ENCODE peak calls at places on chromosome 10, in nine cellular contexts. J is brain microvascular endothelial cell; N is CD4-positive, alpha-beta memory T cell; T is left ventricle myocardium inferior; D is neural progenitor cell; H is hepatocyte; B is spleen; I is AG04450; M is stomach. X is an unnamed sample. For H3K27me3, the result is how much of the 10 kb centered on the place peaks cover.

GRCh38 chr10:74306227-74306982 is 155.4 kb downstream of the ADK start:
- DNase-seq in J (peak), N (no peak), T (no peak), D (peak), H (no peak), B (no peak), I (no peak), M (no peak), X (no peak)

GRCh38 chr10:26544932-26545331 is 106.8 kb downstream of the APBB1IP start:
- DNase-seq in J (no peak), N (no peak), T (no peak), D (no peak), H (no peak), B (no peak), I (no peak), M (no peak), X (no peak)

GRCh38 chr10:6201511-6201975 is 1.2 kb upstream of the PFKFB3 start:
- DNase-seq in J (no peak), N (peak), T (peak), D (peak), H (peak), B (peak), I (no peak), M (peak), X (peak)

GRCh38 chr10:10865303-10865702 is 152.4 kb upstream of the CELF2 start:
- DNase-seq in J (no peak), N (no peak), T (no peak), D (no peak), H (no peak), B (no peak), I (no peak), M (no peak), X (no peak)

GRCh38 chr10:78714225-78714624 is 354.5 kb upstream of the ZMIZ1 start:
- DNase-seq in J (no peak), N (no peak), T (no peak), D (no peak), H (no peak), B (no peak), I (no peak), M (no peak), X (no peak)

GRCh38 chr10:132618158-132618924 is 80.8 kb downstream of the INPP5A start:
- DNase-seq in J (no peak), N (no peak), T (no peak), D (no peak), H (no peak), B (no peak), I (no peak), M (no peak), X (no peak)

GRCh38 chr10:58173391-58173790 is 94.3 kb downstream of the IPMK start:
- DNase-seq in J (no peak), N (no peak), T (no peak), D (no peak), H (no peak), B (no peak), I (no peak), M (no peak), X (no peak)

GRCh38 chr10:103602852-103603155 is 109.3 kb downstream of the NEURL1 start:
- DNase-seq in J (no peak), N (no peak), T (no peak), D (no peak), H (no peak), B (no peak), I (no peak), M (no peak), X (no peak)

GRCh38 chr10:3090914-3091313 is 23.6 kb downstream of the PFKP start:
- DNase-seq in J (no peak), N (no peak), T (peak), D (peak), H (peak), B (no peak), I (no peak), M (peak), X (peak)

GRCh38 chr10:132636358-132636757 is 98.8 kb downstream of the INPP5A start:
- DNase-seq in J (no peak), N (no peak), T (peak), D (no peak), H (no peak), B (peak), I (no peak), M (no peak), X (peak)

GRCh38 chr10:62803993-62804383 is 532 bp upstream of the ADO start:
- DNase-seq in J (no peak), N (no peak), T (no peak), D (no peak), H (no peak), B (no peak), I (peak), M (no peak), X (no peak)

GRCh38 chr10:98272690-98273453 is 4.9 kb upstream of the LOXL4 start:
- DNase-seq in J (no peak), N (no peak), T (no peak), D (no peak), H (no peak), B (no peak), I (no peak), M (no peak), X (no peak)

GRCh38 chr10:118304521-118304920 is 37.6 kb downstream of the FAM204A start:
- DNase-seq in J (no peak), N (no peak), T (no peak), D (no peak), H (no peak), B (no peak), I (no peak), M (no peak), X (no peak)

GRCh38 chr10:30359373-30360206 is 10.5 kb upstream of the MTPAP start:
- DNase-seq in J (peak), N (peak), T (peak), D (peak), H (peak), B (peak), I (no peak), M (peak), X (no peak)

GRCh38 chr10:99084161-99084560 is 151.5 kb downstream of the HPSE2 start:
- DNase-seq in J (no peak), N (no peak), T (no peak), D (no peak), H (no peak), B (no peak), I (no peak), M (no peak), X (no peak)

GRCh38 chr10:69343905-69344304 is 65.6 kb downstream of the HK1 start:
- DNase-seq in J (no peak), N (no peak), T (no peak), D (no peak), H (no peak), B (no peak), I (no peak), M (no peak), X (no peak)

GRCh38 chr10:79413196-79413595 is 32.2 kb downstream of the ZCCHC24 start:
- DNase-seq in J (peak), N (no peak), T (peak), D (no peak), H (no peak), B (peak), I (no peak), M (no peak), X (peak)

GRCh38 chr10:75043256-75044121 is 68.0 kb upstream of the SAMD8 start:
- DNase-seq in J (no peak), N (peak), T (no peak), D (peak), H (no peak), B (peak), I (no peak), M (no peak), X (no peak)

GRCh38 chr10:133224861-133225366 is 5.1 kb upstream of the UTF1 start:
- DNase-seq in J (no peak), N (no peak), T (no peak), D (no peak), H (no peak), B (no peak), I (no peak), M (no peak), X (peak)

GRCh38 chr10:131677671-131678070 is 223.1 kb upstream of the PPP2R2D start:
- DNase-seq in J (no peak), N (no peak), T (no peak), D (peak), H (peak), B (peak), I (no peak), M (no peak), X (no peak)

GRCh38 chr10:21181451-21181850 is 284.3 kb upstream of the NEBL start:
- DNase-seq in J (no peak), N (no peak), T (no peak), D (no peak), H (no peak), B (no peak), I (no peak), M (no peak), X (no peak)

GRCh38 chr10:49300140-49300974 is 1.4 kb downstream of the C10orf71 start:
- DNase-seq in J (no peak), N (no peak), T (peak), D (no peak), H (peak), B (no peak), I (no peak), M (no peak), X (no peak)

GRCh38 chr10:5629789-5630436 is 36.5 kb downstream of the ASB13 start:
- DNase-seq in J (peak), N (peak), T (peak), D (peak), H (peak), B (peak), I (peak), M (peak), X (peak)

GRCh38 chr10:94424714-94425337 is 22.5 kb downstream of the TBC1D12 start:
- DNase-seq in J (no peak), N (no peak), T (no peak), D (no peak), H (no peak), B (no peak), I (no peak), M (no peak), X (no peak)

GRCh38 chr10:128158024-128158795 is 32.0 kb upstream of the MKI67 start:
- DNase-seq in J (no peak), N (no peak), T (no peak), D (no peak), H (peak), B (no peak), I (no peak), M (no peak), X (no peak)

DNA sequence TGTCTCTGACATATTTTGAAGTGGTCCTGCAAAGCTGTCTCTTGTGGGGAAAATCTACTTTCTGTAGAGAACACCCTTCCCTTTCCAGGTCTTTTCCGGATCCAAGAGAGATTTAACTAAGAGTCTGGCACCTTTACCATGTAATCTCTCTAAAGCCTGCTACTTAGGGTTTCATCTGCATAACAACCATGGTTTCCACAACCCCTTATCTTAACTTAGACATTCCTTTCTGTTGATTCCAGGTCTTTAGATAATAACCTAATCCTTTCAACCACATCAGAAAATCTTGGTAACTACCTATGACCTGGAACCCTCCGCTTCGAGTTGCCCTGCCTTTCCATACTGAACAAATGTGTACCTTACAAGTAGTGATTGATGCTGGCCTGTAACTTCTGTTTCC is 243.6 kb upstream of the PTER start:
- DNase-seq in J (no peak), N (no peak), T (no peak), D (no peak), H (no peak), B (no peak), I (no peak), M (no peak), X (no peak)
- H3K27me3 ChIP-seq in J (under half), N (under half), T (under half), D (under half), H (under half), B (under half), I (under half), M (under half), X (under half)

GRCh38 chr10:31760674-31761081 is 168.0 kb downstream of the ARHGAP12 start:
- DNase-seq in J (no peak), N (no peak), T (no peak), D (no peak), H (peak), B (no peak), I (no peak), M (no peak), X (no peak)

GRCh38 chr10:31762306-31762705 is 166.3 kb downstream of the ARHGAP12 start:
- DNase-seq in J (no peak), N (no peak), T (no peak), D (no peak), H (no peak), B (no peak), I (no peak), M (no peak), X (no peak)

GRCh38 chr10:31759124-31759798 is 169.4 kb downstream of the ARHGAP12 start:
- DNase-seq in J (no peak), N (peak), T (no peak), D (peak), H (peak), B (peak), I (no peak), M (peak), X (no peak)

GRCh38 chr10:31759816-31760626 is 168.6 kb downstream of the ARHGAP12 start:
- DNase-seq in J (peak), N (peak), T (peak), D (peak), H (peak), B (peak), I (peak), M (peak), X (peak)

DNA sequence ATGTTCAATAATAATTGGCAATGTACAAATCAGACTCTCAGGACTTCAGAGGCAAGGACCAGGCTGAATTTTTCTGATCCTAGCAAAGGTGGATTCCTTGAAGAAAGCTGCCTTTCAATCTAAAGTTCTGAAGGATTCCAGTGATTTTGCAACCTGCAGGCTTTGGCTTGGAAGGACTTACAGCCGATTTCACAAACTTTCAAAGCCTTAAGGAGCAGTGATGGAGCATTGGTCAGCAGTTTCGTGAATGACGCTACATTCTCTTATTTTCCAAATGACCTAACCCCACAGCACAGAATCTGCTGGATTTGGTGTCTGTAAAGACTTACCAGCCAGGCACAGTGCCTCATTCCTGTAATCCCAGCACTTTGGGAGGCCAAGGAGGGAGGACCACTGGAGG is 167.5 kb downstream of the ARHGAP12 start:
- DNase-seq in J (no peak), N (no peak), T (no peak), D (no peak), H (peak), B (no peak), I (no peak), M (no peak), X (no peak)
- H3K4me3 ChIP-seq in J (no peak), N (no peak), T (no peak), D (no peak), H (no peak), B (no peak), I (no peak), M (no peak), X (no peak)

GRCh38 chr10:125133706-125134482 is 26.5 kb downstream of the CTBP2 start:
- DNase-seq in J (no peak), N (no peak), T (no peak), D (peak), H (no peak), B (peak), I (no peak), M (no peak), X (no peak)
- H3K27ac ChIP-seq in J (no peak), N (no peak), T (no peak), D (peak), H (no peak), B (peak), I (no peak), M (peak), X (no peak)

DNA sequence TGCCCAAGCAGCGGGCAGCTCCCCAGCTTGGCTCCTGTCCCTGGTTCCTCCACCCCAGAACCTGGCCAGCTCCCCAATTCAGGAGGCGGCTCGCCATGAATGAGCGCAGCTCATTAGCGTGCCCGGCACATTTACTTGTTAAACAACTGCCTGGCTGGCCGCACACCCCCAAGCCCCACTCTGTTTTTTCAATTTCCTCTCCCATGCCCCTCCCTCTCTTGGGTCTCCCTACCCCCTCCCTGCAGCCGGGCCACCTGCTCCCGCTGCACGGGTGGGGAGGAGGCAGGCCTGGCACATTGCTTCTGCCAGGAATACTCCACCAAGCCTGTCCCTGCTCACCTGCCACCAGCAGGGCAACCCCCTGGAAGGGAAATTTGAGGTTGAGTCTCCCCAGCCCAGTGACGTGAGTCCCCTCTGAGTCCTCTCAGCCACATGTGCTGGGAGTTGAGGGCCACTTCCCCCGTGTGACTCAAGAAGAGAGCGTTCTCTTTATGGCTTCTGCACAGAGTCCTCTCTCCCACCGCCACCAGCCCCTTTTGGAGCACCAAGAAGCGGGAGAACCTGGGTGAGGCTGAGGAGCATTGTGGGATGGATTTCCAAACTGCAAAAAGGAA is 2.6 kb upstream of the SLIT1 start:
- DNase-seq in J (no peak), N (no peak), T (no peak), D (no peak), H (no peak), B (peak), I (no peak), M (no peak), X (no peak)
- H3K27me3 ChIP-seq in J (under half), N (under half), T (half or more), D (half or more), H (under half), B (half or more), I (half or more), M (half or more), X (under half)

DNA sequence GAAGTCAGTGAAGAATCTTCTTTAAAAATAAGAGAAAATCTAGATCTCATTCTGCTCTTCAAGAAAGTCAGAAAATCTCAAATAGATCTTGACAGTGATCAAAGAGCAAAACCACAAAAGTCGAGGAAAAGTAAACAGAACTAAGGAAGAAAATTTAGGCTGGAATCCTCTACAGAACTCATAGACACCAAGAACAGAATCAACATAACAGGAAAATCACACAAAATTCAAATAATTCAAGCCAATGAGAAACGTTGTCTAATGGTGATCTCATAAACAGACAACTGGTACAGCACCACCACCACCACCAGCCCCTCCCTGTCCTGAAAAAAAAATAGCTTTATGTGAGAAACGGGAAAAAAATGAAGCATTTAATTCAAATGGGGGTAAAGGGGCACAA is 6.9 kb downstream of the ITGB1 start:
- DNase-seq in J (no peak), N (no peak), T (no peak), D (no peak), H (no peak), B (no peak), I (no peak), M (no peak), X (no peak)
- H3K4me3 ChIP-seq in J (no peak), N (no peak), T (no peak), D (peak), H (no peak), B (no peak), I (peak), M (no peak), X (no peak)

DNA sequence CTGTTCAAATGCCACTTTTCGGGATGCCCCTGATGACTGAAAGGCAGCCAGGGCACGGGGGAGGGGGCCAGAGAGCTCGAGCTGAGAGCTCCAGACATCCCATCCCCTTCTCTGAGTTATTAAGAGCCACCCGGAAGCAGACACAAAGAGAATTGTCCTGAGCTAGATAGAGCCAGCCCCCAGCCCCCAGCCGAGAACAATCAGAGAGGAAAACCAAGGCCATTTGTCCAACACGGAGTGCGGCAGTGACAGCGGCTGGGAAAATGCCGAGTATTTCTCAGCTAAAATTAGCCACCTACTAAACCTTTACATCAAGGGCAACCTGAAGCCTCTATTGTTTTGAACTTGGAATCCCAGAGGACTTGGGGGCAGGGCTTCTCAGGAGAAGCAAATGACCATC is 51.0 kb downstream of the UNC5B start:
- DNase-seq in J (no peak), N (no peak), T (peak), D (peak), H (no peak), B (no peak), I (no peak), M (no peak), X (no peak)
- H3K27ac ChIP-seq in J (no peak), N (no peak), T (peak), D (no peak), H (no peak), B (no peak), I (peak), M (no peak), X (peak)

X was measured in uterus.